ENCODE peak calls at places on chromosomes 4 and X, in ten cellular contexts. M is psoas muscle, D is lower leg skin, G is retinal pigment epithelial cell, P is cardiac fibroblast, Q is MM.1S, A is right lobe of liver, J is BJ, Z is fibroblast of mammary gland, X is AG09309. R is an unnamed sample.

GRCh38 chr4:71004281-71004851 is 10.9 kb downstream of the DCK start:
- DNase-seq in M (no peak), D (no peak), G (no peak), P (no peak), Q (peak), A (no peak), J (no peak), Z (no peak), X (no peak), R (no peak)

GRCh38 chr4:157242871-157243270 is 22.3 kb downstream of the GRIA2 start:
- DNase-seq in M (no peak), D (no peak), G (no peak), P (no peak), Q (no peak), A (no peak), J (no peak), Z (no peak), X (no peak), R (no peak)

GRCh38 chr4:5814421-5814820 is 78.5 kb downstream of the CRMP1 start:
- DNase-seq in M (no peak), D (no peak), G (no peak), P (no peak), Q (no peak), A (no peak), J (no peak), Z (no peak), X (no peak), R (no peak)

GRCh38 chr4:6448476-6449170 is 23.8 kb downstream of the PPP2R2C start:
- DNase-seq in M (no peak), D (no peak), G (no peak), P (no peak), Q (no peak), A (no peak), J (no peak), Z (no peak), X (no peak), R (no peak)

GRCh38 chr4:40833212-40833611 is 83.5 kb downstream of the NSUN7 start:
- DNase-seq in M (no peak), D (no peak), G (no peak), P (no peak), Q (no peak), A (no peak), J (no peak), Z (no peak), X (no peak), R (no peak)

GRCh38 chr4:90816754-90817153 is 689.6 kb downstream of the CCSER1 start:
- DNase-seq in M (no peak), D (no peak), G (no peak), P (no peak), Q (no peak), A (no peak), J (no peak), Z (no peak), X (no peak), R (no peak)

GRCh38 chr4:139279723-139280620 is at the start of gene MGARP:
- DNase-seq in M (no peak), D (no peak), G (no peak), P (peak), Q (peak), A (peak), J (no peak), Z (peak), X (no peak), R (no peak)

GRCh38 chr4:3322059-3322550 is 29.3 kb downstream of the RGS12 start:
- DNase-seq in M (no peak), D (no peak), G (no peak), P (peak), Q (no peak), A (no peak), J (no peak), Z (peak), X (peak), R (no peak)

GRCh38 chrX:74242484-74243138 is 61.4 kb upstream of the ZCCHC13 start:
- DNase-seq in M (no peak), D (no peak), G (no peak), P (no peak), Q (no peak), A (peak), J (no peak), Z (no peak), X (no peak), R (no peak)

GRCh38 chr4:47122592-47123291 is 91.4 kb downstream of the GABRB1 start:
- DNase-seq in M (no peak), D (peak), G (peak), P (peak), Q (peak), A (peak), J (peak), Z (peak), X (peak), R (peak)

GRCh38 chr4:48634688-48635308 is 144.7 kb downstream of the ZAR1 start:
- DNase-seq in M (no peak), D (no peak), G (no peak), P (no peak), Q (no peak), A (no peak), J (no peak), Z (no peak), X (no peak), R (no peak)

GRCh38 chr4:75561789-75562188 is 5.9 kb downstream of the ODAPH start:
- DNase-seq in M (no peak), D (no peak), G (no peak), P (peak), Q (no peak), A (no peak), J (no peak), Z (no peak), X (no peak), R (no peak)

GRCh38 chr4:43716721-43717395 is 731.8 kb downstream of the KCTD8 start:
- DNase-seq in M (no peak), D (no peak), G (no peak), P (no peak), Q (no peak), A (no peak), J (no peak), Z (no peak), X (no peak), R (no peak)

GRCh38 chrX:3576886-3577516 is 136.4 kb downstream of the PRKX start:
- DNase-seq in M (no peak), D (peak), G (no peak), P (peak), Q (no peak), A (no peak), J (peak), Z (peak), X (peak), R (no peak)

GRCh38 chr4:154004450-154004849 is 215.6 kb upstream of the SFRP2 start:
- DNase-seq in M (no peak), D (no peak), G (no peak), P (no peak), Q (no peak), A (no peak), J (no peak), Z (no peak), X (no peak), R (no peak)

GRCh38 chr4:15110120-15110571 is 107.9 kb downstream of the CPEB2 start:
- DNase-seq in M (no peak), D (no peak), G (peak), P (no peak), Q (no peak), A (no peak), J (no peak), Z (no peak), X (no peak), R (no peak)

GRCh38 chrX:46376246-46376885 is 168.9 kb downstream of the ZNF674 start:
- DNase-seq in M (no peak), D (peak), G (peak), P (peak), Q (peak), A (no peak), J (no peak), Z (peak), X (peak), R (peak)
- TF ChIP-seq CTCF in M (peak), D (no peak), G (peak), P (peak), Q (peak), A (peak), J (peak), Z (peak), X (peak), R (peak)

DNA sequence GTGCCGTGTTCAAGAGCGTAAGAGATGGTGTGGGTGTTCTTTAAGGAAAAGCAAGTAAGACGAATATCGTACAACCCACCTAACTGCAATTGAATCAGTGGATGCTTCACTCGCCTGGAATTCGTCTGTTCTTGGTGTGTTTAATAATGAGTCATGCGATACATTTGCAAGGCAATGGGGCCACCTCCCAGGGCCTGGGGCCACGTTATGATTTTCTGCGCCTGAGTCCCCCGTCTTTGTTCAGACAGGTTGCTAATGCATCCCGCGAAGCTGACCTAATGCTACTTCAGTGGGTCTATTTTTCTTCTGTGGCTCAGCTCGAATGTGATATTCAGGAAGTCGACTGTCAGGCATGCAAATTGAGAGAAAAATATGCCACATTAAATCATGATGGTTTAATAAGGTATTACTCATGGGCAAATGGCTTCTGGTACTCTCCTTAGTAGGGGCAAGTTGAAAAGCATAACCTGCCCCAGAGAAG is 14.3 kb upstream of the MID1 start:
- DNase-seq in M (no peak), D (peak), G (no peak), P (peak), Q (no peak), A (no peak), J (no peak), Z (peak), X (no peak), R (no peak)
- H3K4me3 ChIP-seq in M (no peak), D (no peak), G (peak), P (no peak), Q (no peak), A (no peak), J (no peak), Z (no peak), X (no peak), R (no peak)

DNA sequence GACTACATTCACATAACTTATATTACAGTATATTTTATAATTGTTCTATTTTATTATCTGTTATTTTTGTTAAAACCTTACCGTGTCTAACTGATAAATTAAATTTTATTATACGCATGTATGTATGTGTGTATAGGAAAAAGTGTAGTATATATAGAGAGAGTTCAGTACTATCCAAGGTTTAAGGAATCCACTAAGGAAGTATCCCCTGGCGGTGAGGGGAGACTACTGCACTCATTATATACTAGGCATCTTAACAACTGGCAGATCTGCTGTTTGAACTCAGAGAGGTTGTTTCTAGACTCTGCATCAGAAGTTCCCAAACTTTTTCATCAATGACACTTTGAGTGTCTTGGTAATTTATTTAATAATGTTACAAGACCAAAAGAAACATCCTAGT is 70.9 kb downstream of the NDST4 start:
- DNase-seq in M (no peak), D (no peak), G (no peak), P (no peak), Q (no peak), A (no peak), J (no peak), Z (no peak), X (no peak), R (no peak)
- TF ChIP-seq CTCF in M (no peak), D (no peak), G (peak), P (peak), Q (no peak), A (no peak), J (peak), Z (peak), X (no peak), R (no peak)

GRCh38 chr4:55029838-55030503 is 95.4 kb downstream of the KDR start:
- DNase-seq in M (no peak), D (no peak), G (no peak), P (no peak), Q (no peak), A (no peak), J (no peak), Z (no peak), X (no peak), R (no peak)

GRCh38 chr4:55027596-55027995 is 97.8 kb downstream of the KDR start:
- DNase-seq in M (no peak), D (no peak), G (no peak), P (no peak), Q (no peak), A (no peak), J (no peak), Z (no peak), X (no peak), R (no peak)

GRCh38 chr4:55029321-55029720 is 96.1 kb downstream of the KDR start:
- DNase-seq in M (no peak), D (no peak), G (no peak), P (no peak), Q (no peak), A (no peak), J (no peak), Z (no peak), X (no peak), R (no peak)

GRCh38 chr4:55030606-55031005 is 94.8 kb downstream of the KDR start:
- DNase-seq in M (no peak), D (no peak), G (peak), P (no peak), Q (no peak), A (no peak), J (no peak), Z (no peak), X (no peak), R (no peak)

DNA sequence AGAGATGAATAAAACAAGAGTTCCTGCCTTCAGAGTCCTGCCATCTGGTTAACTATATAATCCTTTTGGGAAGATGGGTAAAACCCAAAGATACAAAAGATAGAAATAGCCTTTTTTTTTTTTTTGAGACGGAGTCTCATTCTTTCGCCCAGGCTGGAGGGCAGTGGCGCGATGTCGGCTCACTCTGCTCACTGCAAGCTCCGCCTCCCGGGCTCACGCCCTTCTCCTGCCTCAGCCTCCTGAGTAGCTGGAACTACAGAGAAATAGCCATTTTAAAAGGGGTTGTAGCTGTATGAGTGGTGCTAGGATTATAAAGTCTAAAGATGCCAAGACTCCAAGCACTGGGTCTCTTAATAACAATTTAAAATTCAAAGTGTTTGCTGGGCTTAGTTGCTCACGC is 97.2 kb downstream of the KDR start:
- DNase-seq in M (no peak), D (no peak), G (no peak), P (no peak), Q (no peak), A (no peak), J (no peak), Z (no peak), X (no peak), R (no peak)
- H3K4me3 ChIP-seq in M (no peak), D (no peak), G (no peak), P (no peak), Q (no peak), A (no peak), J (no peak), Z (no peak), X (no peak), R (no peak)

GRCh38 chrX:18166068-18166467 is 54.6 kb downstream of the BEND2 start:
- DNase-seq in M (no peak), D (no peak), G (no peak), P (no peak), Q (no peak), A (no peak), J (no peak), Z (no peak), X (no peak), R (no peak)
- TF ChIP-seq CTCF in M (no peak), D (no peak), G (no peak), P (no peak), Q (no peak), A (no peak), J (no peak), Z (no peak), X (no peak), R (no peak)

DNA sequence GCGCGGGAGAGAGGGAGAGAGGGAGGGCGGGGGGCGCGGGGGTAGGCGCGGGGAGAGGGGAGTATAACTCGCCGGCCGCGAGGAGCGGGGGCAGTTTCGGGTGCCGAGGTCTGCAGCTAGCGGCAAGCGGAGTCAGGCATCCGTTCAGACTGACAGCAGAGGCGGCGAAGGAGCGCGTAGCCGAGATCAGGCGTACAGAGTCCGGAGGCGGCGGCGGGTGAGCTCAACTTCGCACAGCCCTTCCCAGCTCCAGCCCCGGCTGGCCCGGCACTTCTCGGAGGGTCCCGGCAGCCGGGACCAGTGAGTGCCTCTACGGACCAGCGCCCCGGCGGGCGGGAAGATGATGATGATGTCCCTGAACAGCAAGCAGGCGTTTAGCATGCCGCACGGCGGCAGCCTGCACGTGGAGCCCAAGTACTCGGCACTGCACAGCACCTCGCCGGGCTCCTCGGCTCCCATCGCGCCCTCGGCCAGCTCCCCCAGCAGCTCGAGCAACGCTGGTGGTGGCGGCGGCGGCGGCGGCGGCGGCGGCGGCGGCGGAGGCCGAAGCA is at the start of gene POU4F2:
- DNase-seq in M (no peak), D (no peak), G (no peak), P (peak), Q (no peak), A (no peak), J (no peak), Z (peak), X (no peak), R (no peak)
- H3K4me3 ChIP-seq in M (peak), D (no peak), G (peak), P (no peak), Q (no peak), A (no peak), J (no peak), Z (no peak), X (peak), R (no peak)

GRCh38 chrX:106959897-106960296 is 39.7 kb downstream of the CLDN2 start:
- DNase-seq in M (no peak), D (no peak), G (no peak), P (peak), Q (no peak), A (no peak), J (no peak), Z (peak), X (no peak), R (peak)
- TF ChIP-seq CTCF in M (no peak), D (no peak), G (peak), P (peak), Q (no peak), A (peak), J (peak), Z (peak), X (peak), R (peak)

GRCh38 chr4:1794809-1795303 is 1.8 kb downstream of the FGFR3 start:
- DNase-seq in M (no peak), D (no peak), G (no peak), P (no peak), Q (no peak), A (no peak), J (no peak), Z (no peak), X (no peak), R (no peak)
- H3K4me3 ChIP-seq in M (peak), D (peak), G (no peak), P (no peak), Q (no peak), A (peak), J (no peak), Z (no peak), X (no peak), R (peak)

GRCh38 chrX:8364369-8365141 is 100.1 kb upstream of the VCX3B start:
- DNase-seq in M (no peak), D (no peak), G (no peak), P (peak), Q (peak), A (no peak), J (no peak), Z (no peak), X (no peak), R (no peak)
- TF ChIP-seq CTCF in M (peak), D (no peak), G (peak), P (no peak), Q (peak), A (peak), J (no peak), Z (peak), X (no peak), R (peak)

DNA sequence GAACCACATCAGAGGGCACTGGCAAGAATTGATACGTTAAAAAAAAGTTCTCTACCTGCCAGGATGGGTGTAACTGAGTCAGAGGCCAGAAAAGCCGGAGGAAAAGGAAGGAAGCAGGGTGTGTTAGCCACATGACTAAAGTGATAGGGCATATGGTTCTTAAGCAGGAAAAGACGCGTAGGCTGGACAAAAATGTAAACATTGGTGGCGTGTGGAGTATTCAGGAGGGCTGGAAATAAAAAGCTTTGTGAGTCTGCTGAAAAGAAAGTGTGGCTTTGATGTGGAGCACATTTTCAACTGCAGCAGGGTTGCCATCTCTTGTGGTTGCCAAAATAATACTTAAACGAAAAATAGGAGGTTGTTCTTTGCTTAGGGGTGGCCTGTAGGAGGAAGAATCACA is 186.5 kb upstream of the RPL34 start:
- DNase-seq in M (no peak), D (no peak), G (no peak), P (no peak), Q (no peak), A (no peak), J (peak), Z (peak), X (peak), R (no peak)
- H3K4me3 ChIP-seq in M (no peak), D (no peak), G (no peak), P (no peak), Q (no peak), A (no peak), J (no peak), Z (no peak), X (no peak), R (no peak)

R was measured in LNCaP clone FGC.